ENCODE peak calls at places on chromosomes 7 and 10, in nine cellular contexts. O is spleen, G is upper lobe of left lung, H is suprapubic skin, Q is stomach, Y is GM12891, T is sigmoid colon, M is HCT116, S is GM12892. N is an unnamed sample.

GRCh38 chr7:4080013-4080412 is 602.1 kb upstream of the FOXK1 start:
- DNase-seq in O (peak; percentile 42), G (no peak), H (no peak), Q (peak; percentile 13), Y (no peak), T (no peak), M (no peak), S (no peak), N (peak; percentile 12)

GRCh38 chr7:155988421-155988820 is 176.2 kb upstream of the SHH start:
- DNase-seq in O (no peak), G (no peak), H (peak; percentile 73), Q (peak; percentile 22), Y (no peak), T (no peak), M (no peak), S (no peak), N (no peak)

GRCh38 chr7:3200504-3200903 is 100.5 kb upstream of the SDK1 start:
- DNase-seq in O (peak; percentile 20), G (no peak), H (peak; percentile 18), Q (peak; percentile 32), Y (peak; percentile 40), T (peak; percentile 43), M (peak; percentile 12), S (no peak), N (peak; percentile 46)

GRCh38 chr7:18459439-18459838 is 36.1 kb upstream of the HDAC9 start:
- DNase-seq in O (no peak), G (no peak), H (no peak), Q (no peak), Y (no peak), T (no peak), M (no peak), S (no peak), N (no peak)

GRCh38 chr10:21953585-21954057 is 49.9 kb downstream of the DNAJC1 start:
- DNase-seq in O (no peak), G (no peak), H (no peak), Q (no peak), Y (peak; percentile 5), T (no peak), M (peak; percentile 53), S (no peak), N (no peak)

GRCh38 chr10:17026686-17027485 is 102.7 kb downstream of the CUBN start:
- DNase-seq in O (no peak), G (no peak), H (no peak), Q (no peak), Y (no peak), T (no peak), M (no peak), S (no peak), N (no peak)

GRCh38 chr7:44706788-44707557 is 41.7 kb upstream of the ZMIZ2 start:
- DNase-seq in O (peak; percentile 52), G (peak; percentile 49), H (no peak), Q (no peak), Y (no peak), T (no peak), M (no peak), S (no peak), N (no peak)

GRCh38 chr7:105691692-105692564 is 110.6 kb upstream of the EFCAB10 start:
- DNase-seq in O (peak; percentile 90), G (no peak), H (peak; percentile 81), Q (peak; percentile 81), Y (no peak), T (peak; percentile 83), M (no peak), S (no peak), N (no peak)

GRCh38 chr10:806451-807162 is 117.1 kb upstream of the DIP2C start:
- DNase-seq in O (no peak), G (peak; percentile 73), H (no peak), Q (no peak), Y (no peak), T (no peak), M (no peak), S (no peak), N (no peak)

GRCh38 chr10:807163-807957 is 117.9 kb upstream of the DIP2C start:
- DNase-seq in O (no peak), G (peak; percentile 75), H (peak; percentile 65), Q (no peak), Y (no peak), T (no peak), M (no peak), S (no peak), N (no peak)

GRCh38 chr10:804787-805634 is 115.5 kb upstream of the DIP2C start:
- DNase-seq in O (peak; percentile 64), G (peak; percentile 82), H (peak; percentile 76), Q (no peak), Y (no peak), T (no peak), M (no peak), S (no peak), N (no peak)

GRCh38 chr10:804191-804781 is 114.8 kb upstream of the DIP2C start:
- DNase-seq in O (peak; percentile 78), G (peak; percentile 59), H (no peak), Q (no peak), Y (no peak), T (no peak), M (no peak), S (no peak), N (no peak)

DNA sequence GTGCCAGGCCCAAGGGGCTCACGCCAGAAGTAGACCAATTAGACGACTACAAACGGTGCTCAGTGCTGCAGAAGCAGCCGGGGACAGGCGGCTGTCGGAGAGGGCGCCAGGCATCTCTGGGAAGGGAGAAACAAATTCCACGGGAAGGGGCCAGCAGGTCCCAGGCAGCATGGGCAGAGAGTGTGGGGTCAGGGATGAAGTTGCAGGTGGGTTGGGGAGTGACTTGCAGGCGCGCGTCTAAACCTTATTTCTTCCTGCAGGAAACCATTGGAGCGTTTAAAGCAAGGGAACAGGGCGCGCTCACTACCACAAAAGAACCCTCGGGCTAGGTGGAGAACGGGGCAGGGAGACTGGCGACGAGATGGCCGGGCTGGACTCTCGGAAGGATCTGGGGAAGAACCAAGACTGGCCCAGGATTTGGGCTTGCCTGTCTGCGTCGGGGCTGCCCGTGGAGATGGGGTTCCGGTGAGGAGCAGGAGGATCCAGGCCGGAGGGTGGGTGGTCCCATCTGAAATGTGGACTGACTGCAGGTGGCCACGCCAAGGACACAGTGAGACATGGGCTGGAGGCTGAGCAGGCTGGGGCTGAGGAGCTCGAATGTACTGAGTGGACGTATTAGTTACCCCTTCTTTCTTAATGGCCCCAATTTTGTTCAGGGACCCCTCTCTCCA is 116.3 kb upstream of the DIP2C start:
- DNase-seq in O (peak; percentile 68), G (peak; percentile 53), H (no peak), Q (no peak), Y (no peak), T (no peak), M (no peak), S (no peak), N (no peak)
- TF ChIP-seq POLR2AphosphoS5 in O (no peak), G (no peak), H (no peak), Q (no peak), Y (no peak), T (no peak), M (no peak), S (no peak), N (peak; percentile 5)

DNA sequence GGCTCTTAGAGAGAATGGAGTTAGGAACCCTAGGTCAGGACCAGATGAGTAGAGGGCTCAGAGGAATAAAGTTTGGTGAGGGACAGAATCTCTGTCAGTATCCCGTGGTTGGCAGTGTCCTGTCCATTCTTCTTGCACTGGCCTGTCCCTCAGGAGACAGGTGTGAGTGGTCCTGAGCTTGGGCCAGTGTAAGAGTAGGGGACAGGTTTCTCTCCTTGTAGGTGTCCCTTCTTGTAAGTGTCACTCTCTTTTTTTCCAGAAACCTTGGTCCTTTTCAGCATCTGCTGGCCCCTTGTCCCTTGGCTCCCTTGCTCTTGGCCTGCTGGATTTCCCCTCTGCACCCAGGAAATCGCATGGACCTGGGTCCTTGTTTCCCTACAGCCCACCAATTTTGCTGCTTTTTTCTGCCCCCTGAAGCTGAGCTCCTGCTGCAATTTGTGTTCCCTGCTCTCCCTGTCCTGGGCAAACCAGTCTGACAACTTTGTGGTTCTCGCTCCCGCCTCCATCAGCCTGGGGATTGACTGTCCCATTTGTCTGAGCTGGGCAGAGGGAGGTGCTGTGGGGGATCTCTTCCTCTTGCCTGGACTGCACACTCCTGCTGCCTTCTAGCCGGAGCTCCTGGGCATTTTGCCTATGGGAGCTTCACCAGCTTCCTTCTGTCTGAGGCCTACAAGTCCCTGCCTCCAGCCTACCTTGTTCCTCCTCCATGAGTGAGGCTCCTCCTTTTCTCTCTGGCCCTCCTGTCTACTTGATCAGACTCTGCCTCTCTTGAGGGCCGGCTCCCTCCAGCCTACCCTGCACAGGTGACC is 6.5 kb downstream of the TSPAN14 start:
- DNase-seq in O (no peak), G (no peak), H (peak; percentile 83), Q (peak; percentile 89), Y (no peak), T (peak; percentile 81), M (peak; percentile 80), S (no peak), N (no peak)
- TF ChIP-seq POLR2A in O (no peak), G (peak; percentile 16), H (no peak), Q (no peak), Y (no peak), T (peak; percentile 36), M (no peak), S (no peak), N (no peak)

DNA sequence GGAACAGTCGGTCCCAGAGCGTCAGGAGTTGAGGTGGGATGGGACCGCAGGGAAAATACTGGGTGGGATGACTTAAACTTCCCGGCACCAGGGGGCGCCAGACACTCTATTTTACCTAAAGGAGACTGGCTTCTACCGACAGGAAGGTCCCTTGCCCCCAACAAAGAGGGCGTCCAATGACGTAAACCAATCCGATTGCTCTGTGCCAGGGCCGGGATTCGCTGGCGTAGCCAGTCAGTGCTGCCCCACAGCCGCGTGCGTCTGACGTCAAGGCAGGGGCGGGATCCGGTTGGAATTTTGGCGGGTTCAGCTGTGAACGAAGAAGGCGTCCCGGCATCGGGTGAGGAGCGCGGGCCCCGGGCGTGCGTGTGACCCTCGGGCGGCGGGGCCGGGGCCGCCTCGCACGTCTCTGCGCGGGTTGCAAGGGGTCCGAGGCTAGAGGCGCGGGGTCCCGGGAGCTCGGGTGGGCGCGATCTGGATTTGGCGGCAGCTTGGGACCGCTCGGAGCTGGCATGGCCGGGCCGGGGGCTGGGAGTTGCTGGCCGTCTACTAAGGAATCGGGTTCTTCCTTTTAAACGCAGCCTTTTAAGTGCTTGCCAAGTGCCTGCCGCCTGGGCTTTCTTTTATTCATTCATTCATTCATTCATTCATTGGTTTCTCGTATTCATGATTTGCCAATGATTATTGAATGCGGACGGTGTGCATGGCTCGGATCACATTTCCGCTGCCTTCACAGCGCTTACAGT is at the start of gene MCM10:
- DNase-seq in O (peak; percentile 98), G (peak; percentile 96), H (peak; percentile 98), Q (peak; percentile 98), Y (peak; percentile 96), T (peak; percentile 99), M (peak; percentile 99), S (peak; percentile 94), N (no peak)
- TF ChIP-seq POLR2AphosphoS5 in O (peak; percentile 82), G (peak; percentile 62), H (no peak), Q (peak; percentile 85), Y (no peak), T (peak; percentile 63), M (peak; percentile 70), S (peak; percentile 25), N (peak; percentile 95)

GRCh38 chr10:32890444-32890843 is 67.6 kb downstream of the ITGB1 start:
- DNase-seq in O (no peak), G (no peak), H (no peak), Q (no peak), Y (no peak), T (no peak), M (no peak), S (no peak), N (no peak)

GRCh38 chr10:32889631-32890212 is 68.3 kb downstream of the ITGB1 start:
- DNase-seq in O (no peak), G (no peak), H (no peak), Q (no peak), Y (no peak), T (no peak), M (no peak), S (no peak), N (no peak)

GRCh38 chr10:32888161-32888927 is 69.7 kb downstream of the ITGB1 start:
- DNase-seq in O (no peak), G (peak; percentile 30), H (no peak), Q (no peak), Y (no peak), T (no peak), M (no peak), S (no peak), N (no peak)

GRCh38 chr10:32893431-32893830 is 64.6 kb downstream of the ITGB1 start:
- DNase-seq in O (no peak), G (no peak), H (no peak), Q (no peak), Y (no peak), T (peak; percentile 56), M (no peak), S (no peak), N (no peak)

GRCh38 chr10:32891261-32891660 is 66.8 kb downstream of the ITGB1 start:
- DNase-seq in O (no peak), G (no peak), H (no peak), Q (no peak), Y (no peak), T (no peak), M (no peak), S (no peak), N (no peak)
- TF ChIP-seq POLR2A in O (no peak), G (no peak), H (no peak), Q (no peak), Y (no peak), T (no peak), M (no peak), S (no peak), N (no peak)

N was measured in vagina.